ENCODE peak calls at places on chromosomes 4 and X, in ten cellular contexts. J is RPMI8226; X is lower lobe of right lung; W is stimulated activated CD8-positive, alpha-beta memory T cell treated with anti-CD3 and anti-CD28 coated beads, Interleukin-7, amount 100 ng/mL, for 4 hours; E is NCI-H345; K is naive thymus-derived CD8-positive, alpha-beta T cell; V is NCI-H1048; H is Caco-2; Z is epithelial cell of esophagus; P is AG08395. C is an unnamed sample.

GRCh38 chr4:5712517-5712916 is 1.5 kb downstream of the EVC start:
- DNase-seq in V (no peak), H (no peak), Z (peak), P (peak), E (no peak), J (no peak), W (peak), X (no peak), K (no peak), C (no peak)

GRCh38 chr4:139511320-139511719 is 44.7 kb downstream of the SETD7 start:
- DNase-seq in J (no peak), V (no peak), X (no peak), H (no peak), K (no peak), W (no peak), E (no peak), P (no peak), Z (peak), C (peak)

GRCh38 chr4:41339812-41340809 is 83.4 kb downstream of the UCHL1 start:
- DNase-seq in X (no peak), H (peak), E (no peak), J (no peak), V (no peak), Z (no peak), P (peak), K (no peak), W (no peak), C (no peak)

GRCh38 chrX:96682516-96682915 is 2.1 kb upstream of the DIAPH2 start:
- DNase-seq in K (peak), X (no peak), V (no peak), H (no peak), P (no peak), Z (no peak), E (no peak), W (no peak), J (no peak), C (no peak)

GRCh38 chr4:7770675-7771050 is 169.0 kb downstream of the AFAP1 start:
- DNase-seq in H (no peak), P (no peak), Z (no peak), V (no peak), E (no peak), K (no peak), J (no peak), X (no peak), W (no peak), C (no peak)

GRCh38 chr4:627751-628150 is 2.4 kb downstream of the PDE6B start:
- DNase-seq in Z (no peak), H (no peak), J (no peak), W (no peak), V (no peak), X (no peak), E (no peak), P (no peak), K (no peak), C (no peak)

GRCh38 chrX:30570505-30570904 is 7.1 kb downstream of the TASL start:
- DNase-seq in X (no peak), W (no peak), P (peak), E (no peak), J (peak), V (no peak), H (peak), Z (peak), K (no peak), C (no peak)

GRCh38 chrX:124280294-124280902 is 52.1 kb upstream of the TEX13D start:
- DNase-seq in E (no peak), J (no peak), H (no peak), W (no peak), X (no peak), Z (no peak), K (no peak), V (no peak), P (no peak), C (no peak)

GRCh38 chr4:41537267-41537890 is 578 bp upstream of the LIMCH1 start:
- DNase-seq in J (no peak), P (no peak), W (no peak), V (no peak), Z (no peak), E (no peak), X (no peak), H (no peak), K (no peak), C (no peak)

GRCh38 chr4:119026662-119027444 is 108.8 kb upstream of the MYOZ2 start:
- DNase-seq in W (no peak), V (no peak), E (no peak), P (peak), Z (no peak), J (no peak), H (no peak), K (no peak), X (no peak), C (no peak)

GRCh38 chr4:128954941-128955340 is 138.4 kb downstream of the SCLT1 start:
- DNase-seq in X (no peak), W (no peak), J (no peak), Z (no peak), V (no peak), E (no peak), K (no peak), H (no peak), P (no peak), C (no peak)

GRCh38 chr4:107265859-107266258 is 229.7 kb upstream of the DKK2 start:
- DNase-seq in Z (no peak), H (no peak), P (no peak), X (no peak), V (no peak), K (no peak), E (no peak), J (no peak), W (no peak), C (no peak)

GRCh38 chr4:17492058-17492741 is 19.7 kb downstream of the QDPR start:
- DNase-seq in W (no peak), H (no peak), X (no peak), V (no peak), E (no peak), K (no peak), Z (no peak), J (no peak), P (no peak), C (no peak)

GRCh38 chrX:65697915-65698796 is 30.7 kb downstream of the MSN start:
- DNase-seq in E (no peak), W (peak), H (no peak), P (no peak), V (no peak), X (peak), Z (no peak), K (peak), J (peak), C (peak)

GRCh38 chr4:184515606-184516005 is 41.3 kb upstream of the IRF2 start:
- DNase-seq in Z (no peak), X (no peak), P (no peak), J (no peak), H (no peak), K (no peak), W (no peak), V (no peak), E (no peak), C (no peak)

GRCh38 chr4:89298788-89299152 is 8.8 kb downstream of the GPRIN3 start:
- DNase-seq in Z (no peak), X (no peak), H (no peak), V (no peak), K (no peak), E (no peak), J (peak), P (peak), W (no peak), C (peak)

GRCh38 chr4:22515145-22515887 is 550 bp downstream of the ADGRA3 start:
- DNase-seq in P (peak), V (peak), J (peak), X (peak), H (peak), Z (peak), E (peak), W (no peak), K (peak), C (no peak)

GRCh38 chr4:158673633-158674032 is 1.5 kb downstream of the ETFDH start:
- DNase-seq in J (no peak), H (no peak), K (no peak), E (no peak), P (no peak), X (no peak), Z (no peak), W (no peak), V (no peak), C (no peak)

GRCh38 chrX:133359466-133359865 is 55.8 kb downstream of the GPC4 start:
- DNase-seq in Z (no peak), E (no peak), K (no peak), H (no peak), W (no peak), X (no peak), J (no peak), V (no peak), P (no peak), C (no peak)

GRCh38 chr4:182678590-182678989 is 238.6 kb downstream of the DCTD start:
- DNase-seq in H (no peak), V (no peak), J (no peak), K (no peak), P (no peak), E (no peak), X (no peak), W (no peak), Z (no peak), C (no peak)

GRCh38 chrX:41148553-41148952 is 63.3 kb downstream of the USP9X start:
- DNase-seq in E (no peak), H (no peak), Z (peak), V (no peak), W (no peak), K (no peak), J (no peak), X (no peak), P (peak), C (no peak)

GRCh38 chr4:81304871-81305270 is 89.8 kb upstream of the PRKG2 start:
- DNase-seq in X (no peak), J (no peak), V (no peak), E (no peak), H (no peak), W (no peak), Z (no peak), P (no peak), K (no peak), C (no peak)

GRCh38 chrX:150348365-150348764 is 14.8 kb upstream of the MAMLD1 start:
- DNase-seq in V (no peak), K (no peak), J (no peak), P (no peak), E (no peak), H (peak), W (no peak), X (no peak), Z (peak), C (no peak)

GRCh38 chrX:154806837-154807501 is 1.7 kb upstream of the MPP1 start:
- DNase-seq in Z (no peak), J (no peak), P (no peak), W (no peak), E (no peak), K (no peak), V (no peak), H (no peak), X (no peak), C (no peak)

GRCh38 chr4:162056947-162057346 is 106.9 kb downstream of the FSTL5 start:
- DNase-seq in Z (no peak), E (no peak), P (no peak), K (no peak), J (no peak), V (no peak), H (no peak), X (no peak), W (no peak), C (no peak)

GRCh38 chrX:34915463-34916225 is 27.0 kb upstream of the FAM47B start:
- DNase-seq in J (peak), K (no peak), V (no peak), Z (peak), P (no peak), H (peak), E (no peak), X (no peak), W (no peak), C (no peak)

GRCh38 chrX:71870337-71871098 is 40.1 kb upstream of the NHSL2 start:
- DNase-seq in W (no peak), X (no peak), E (no peak), J (peak), K (no peak), V (no peak), P (no peak), Z (no peak), H (peak), C (no peak)

C was measured in SK-N-MC.